ENCODE peak calls at places on chromosomes 11 and 22, in seven cellular contexts. One of them, this sample, is unnamed.

GRCh38 chr11:36564376-36565032 is 3.3 kb upstream of the RAG1 start:
- DNase-seq in transverse colon: peak; percentile 47
- DNase-seq in spleen: no peak
- DNase-seq in HepG2: peak; percentile 54
- DNase-seq in sigmoid colon: no peak
- DNase-seq in HCT116: peak; percentile 24
- DNase-seq in stomach: peak; percentile 58
- DNase-seq in this sample: no peak

GRCh38 chr11:108985611-108986279 is 320.9 kb downstream of the DDX10 start:
- DNase-seq in spleen: no peak
- DNase-seq in stomach: no peak
- DNase-seq in HCT116: no peak
- DNase-seq in HepG2: no peak
- DNase-seq in sigmoid colon: no peak
- DNase-seq in transverse colon: no peak
- DNase-seq in this sample: no peak

GRCh38 chr11:73664894-73665293 is 18.5 kb downstream of the PLEKHB1 start:
- DNase-seq in HCT116: no peak
- DNase-seq in sigmoid colon: no peak
- DNase-seq in HepG2: no peak
- DNase-seq in spleen: no peak
- DNase-seq in stomach: no peak
- DNase-seq in transverse colon: no peak
- DNase-seq in this sample: no peak

GRCh38 chr11:71420455-71421241 is 27.5 kb downstream of the DHCR7 start:
- DNase-seq in spleen: no peak
- DNase-seq in HepG2: peak; percentile 48
- DNase-seq in HCT116: peak; percentile 56
- DNase-seq in transverse colon: peak; percentile 56
- DNase-seq in sigmoid colon: no peak
- DNase-seq in stomach: peak; percentile 68
- DNase-seq in this sample: no peak

GRCh38 chr11:123069878-123070821 is 8.2 kb upstream of the HSPA8 start:
- DNase-seq in HCT116: no peak
- DNase-seq in HepG2: no peak
- DNase-seq in stomach: no peak
- DNase-seq in transverse colon: no peak
- DNase-seq in sigmoid colon: no peak
- DNase-seq in spleen: no peak
- DNase-seq in this sample: no peak

GRCh38 chr22:46813816-46814597 is 51.6 kb downstream of the TBC1D22A start:
- DNase-seq in sigmoid colon: no peak
- DNase-seq in transverse colon: no peak
- DNase-seq in spleen: no peak
- DNase-seq in HCT116: no peak
- DNase-seq in stomach: peak; percentile 54
- DNase-seq in HepG2: no peak
- DNase-seq in this sample: no peak

GRCh38 chr22:39675907-39676306 is 105.4 kb downstream of the CACNA1I start:
- DNase-seq in spleen: no peak
- DNase-seq in transverse colon: no peak
- DNase-seq in sigmoid colon: no peak
- DNase-seq in HCT116: no peak
- DNase-seq in stomach: no peak
- DNase-seq in HepG2: no peak
- DNase-seq in this sample: no peak

GRCh38 chr11:90171359-90171758 is 36.9 kb downstream of the NAALAD2 start:
- DNase-seq in transverse colon: no peak
- DNase-seq in spleen: no peak
- DNase-seq in stomach: no peak
- DNase-seq in HCT116: no peak
- DNase-seq in sigmoid colon: no peak
- DNase-seq in HepG2: peak; percentile 79
- DNase-seq in this sample: no peak

GRCh38 chr11:115515647-115516046 is 11.4 kb upstream of the CADM1 start:
- DNase-seq in transverse colon: no peak
- DNase-seq in spleen: no peak
- DNase-seq in sigmoid colon: no peak
- DNase-seq in HepG2: peak; percentile 10
- DNase-seq in stomach: no peak
- DNase-seq in HCT116: no peak
- DNase-seq in this sample: no peak

GRCh38 chr11:20443596-20443995 is 56.1 kb downstream of the PRMT3 start:
- DNase-seq in HCT116: peak; percentile 18
- DNase-seq in sigmoid colon: no peak
- DNase-seq in stomach: no peak
- DNase-seq in transverse colon: no peak
- DNase-seq in HepG2: peak; percentile 5
- DNase-seq in spleen: no peak
- DNase-seq in this sample: no peak

GRCh38 chr11:78161937-78162336 is 22.5 kb upstream of the ALG8 start:
- DNase-seq in stomach: no peak
- DNase-seq in HepG2: no peak
- DNase-seq in sigmoid colon: peak; percentile 93
- DNase-seq in spleen: peak; percentile 14
- DNase-seq in HCT116: no peak
- DNase-seq in transverse colon: peak; percentile 40
- DNase-seq in this sample: no peak

GRCh38 chr11:56783448-56784041 is 35.0 kb upstream of the OR9G4 start:
- DNase-seq in HCT116: peak; percentile 52
- DNase-seq in stomach: no peak
- DNase-seq in spleen: no peak
- DNase-seq in HepG2: peak; percentile 49
- DNase-seq in transverse colon: no peak
- DNase-seq in sigmoid colon: no peak
- DNase-seq in this sample: no peak

GRCh38 chr11:46391578-46392420 is at the start of gene CHRM4:
- DNase-seq in HCT116: no peak
- DNase-seq in stomach: no peak
- DNase-seq in spleen: peak; percentile 75
- DNase-seq in sigmoid colon: peak; percentile 53
- DNase-seq in HepG2: peak; percentile 24
- DNase-seq in transverse colon: peak; percentile 43
- DNase-seq in this sample: no peak

GRCh38 chr11:124753624-124754023 is 1.6 kb upstream of the VSIG2 start:
- DNase-seq in HCT116: no peak
- DNase-seq in HepG2: no peak
- DNase-seq in spleen: no peak
- DNase-seq in transverse colon: no peak
- DNase-seq in sigmoid colon: no peak
- DNase-seq in stomach: no peak
- DNase-seq in this sample: no peak

GRCh38 chr11:36056160-36056751 is 112.4 kb downstream of the LDLRAD3 start:
- DNase-seq in stomach: no peak
- DNase-seq in spleen: no peak
- DNase-seq in HepG2: no peak
- DNase-seq in sigmoid colon: no peak
- DNase-seq in transverse colon: no peak
- DNase-seq in HCT116: no peak
- DNase-seq in this sample: no peak

GRCh38 chr22:19480789-19481188 is 1.1 kb downstream of the CDC45 start:
- DNase-seq in HCT116: no peak
- DNase-seq in stomach: no peak
- DNase-seq in HepG2: no peak
- DNase-seq in spleen: no peak
- DNase-seq in transverse colon: no peak
- DNase-seq in sigmoid colon: no peak
- DNase-seq in this sample: no peak

GRCh38 chr22:21916309-21916918 is 36.2 kb downstream of the PPM1F start:
- DNase-seq in stomach: no peak
- DNase-seq in spleen: no peak
- DNase-seq in transverse colon: no peak
- DNase-seq in HCT116: no peak
- DNase-seq in HepG2: no peak
- DNase-seq in sigmoid colon: no peak
- DNase-seq in this sample: no peak

GRCh38 chr11:14852571-14853177 is 39.4 kb downstream of the CYP2R1 start:
- DNase-seq in HepG2: no peak
- DNase-seq in transverse colon: no peak
- DNase-seq in sigmoid colon: no peak
- DNase-seq in spleen: no peak
- DNase-seq in stomach: no peak
- DNase-seq in HCT116: peak; percentile 33
- DNase-seq in this sample: no peak

GRCh38 chr22:30250713-30251267 is 4.2 kb upstream of the LIF start:
- DNase-seq in transverse colon: no peak
- DNase-seq in sigmoid colon: no peak
- DNase-seq in HepG2: no peak
- DNase-seq in HCT116: no peak
- DNase-seq in spleen: no peak
- DNase-seq in stomach: peak; percentile 38
- DNase-seq in this sample: no peak

GRCh38 chr22:46275455-46276129 is 7.8 kb downstream of the TTC38 start:
- DNase-seq in HCT116: no peak
- DNase-seq in transverse colon: no peak
- DNase-seq in sigmoid colon: no peak
- DNase-seq in HepG2: no peak
- DNase-seq in stomach: no peak
- DNase-seq in spleen: no peak
- DNase-seq in this sample: no peak

GRCh38 chr22:46586531-46587011 is 33.6 kb upstream of the GRAMD4 start:
- DNase-seq in sigmoid colon: no peak
- DNase-seq in HCT116: no peak
- DNase-seq in HepG2: no peak
- DNase-seq in spleen: peak; percentile 77
- DNase-seq in transverse colon: peak; percentile 68
- DNase-seq in stomach: no peak
- DNase-seq in this sample: no peak

GRCh38 chr11:16346975-16347374 is 9.4 kb downstream of the SOX6 start:
- DNase-seq in spleen: no peak
- DNase-seq in transverse colon: no peak
- DNase-seq in sigmoid colon: no peak
- DNase-seq in stomach: no peak
- DNase-seq in HepG2: no peak
- DNase-seq in HCT116: no peak
- DNase-seq in this sample: no peak

GRCh38 chr11:22539851-22540376 is 85.7 kb downstream of the FANCF start:
- DNase-seq in HCT116: no peak
- DNase-seq in transverse colon: no peak
- DNase-seq in stomach: no peak
- DNase-seq in spleen: no peak
- DNase-seq in sigmoid colon: no peak
- DNase-seq in HepG2: peak; percentile 9
- DNase-seq in this sample: no peak

GRCh38 chr22:37186228-37186996 is 1.6 kb downstream of the C1QTNF6 start:
- DNase-seq in HepG2: peak; percentile 64
- DNase-seq in sigmoid colon: peak; percentile 43
- DNase-seq in HCT116: peak; percentile 97
- DNase-seq in transverse colon: no peak
- DNase-seq in spleen: peak; percentile 79
- DNase-seq in stomach: no peak
- DNase-seq in this sample: no peak

GRCh38 chr22:17980638-17981051 is 43.7 kb downstream of the MICAL3 start:
- DNase-seq in spleen: peak; percentile 88
- DNase-seq in stomach: peak; percentile 48
- DNase-seq in HepG2: no peak
- DNase-seq in transverse colon: peak; percentile 81
- DNase-seq in sigmoid colon: no peak
- DNase-seq in HCT116: no peak
- DNase-seq in this sample: no peak

GRCh38 chr11:105862736-105863367 is 159.2 kb downstream of the MSANTD4 start:
- DNase-seq in sigmoid colon: no peak
- DNase-seq in HCT116: peak; percentile 41
- DNase-seq in spleen: no peak
- DNase-seq in transverse colon: no peak
- DNase-seq in stomach: no peak
- DNase-seq in HepG2: peak; percentile 36
- DNase-seq in this sample: no peak

GRCh38 chr11:65899356-65900124 is 648 bp downstream of the FOSL1 start:
- DNase-seq in stomach: peak; percentile 67
- DNase-seq in spleen: peak; percentile 92
- DNase-seq in transverse colon: peak; percentile 67
- DNase-seq in HCT116: no peak
- DNase-seq in HepG2: peak; percentile 58
- DNase-seq in sigmoid colon: peak; percentile 82
- DNase-seq in this sample: no peak
- TF ChIP-seq POLR2A in stomach: no peak
- TF ChIP-seq POLR2A in spleen: no peak
- TF ChIP-seq POLR2A in transverse colon: no peak
- TF ChIP-seq POLR2A in HCT116: no peak
- TF ChIP-seq POLR2A in HepG2: no peak
- TF ChIP-seq POLR2A in sigmoid colon: no peak
- TF ChIP-seq POLR2A in this sample: no peak

GRCh38 chr11:6455070-6455469 is 14.3 kb upstream of the HPX start:
- DNase-seq in sigmoid colon: no peak
- DNase-seq in HCT116: no peak
- DNase-seq in transverse colon: no peak
- DNase-seq in stomach: no peak
- DNase-seq in HepG2: no peak
- DNase-seq in spleen: no peak
- DNase-seq in this sample: no peak
- TF ChIP-seq POLR2AphosphoS5 in sigmoid colon: no peak
- TF ChIP-seq POLR2AphosphoS5 in HCT116: no peak
- TF ChIP-seq POLR2AphosphoS5 in transverse colon: no peak
- TF ChIP-seq POLR2AphosphoS5 in stomach: no peak
- TF ChIP-seq POLR2AphosphoS5 in HepG2: no peak
- TF ChIP-seq POLR2AphosphoS5 in spleen: no peak
- TF ChIP-seq POLR2AphosphoS5 in this sample: no peak

GRCh38 chr11:118930152-118930712 is 4.5 kb upstream of the BCL9L start:
- DNase-seq in HCT116: peak; percentile 97
- DNase-seq in HepG2: peak; percentile 75
- DNase-seq in sigmoid colon: peak; percentile 93
- DNase-seq in stomach: peak; percentile 95
- DNase-seq in spleen: peak; percentile 91
- DNase-seq in transverse colon: peak; percentile 96
- DNase-seq in this sample: no peak
- TF ChIP-seq POLR2A in HCT116: no peak
- TF ChIP-seq POLR2A in HepG2: no peak
- TF ChIP-seq POLR2A in sigmoid colon: peak; percentile 8
- TF ChIP-seq POLR2A in stomach: no peak
- TF ChIP-seq POLR2A in spleen: no peak
- TF ChIP-seq POLR2A in transverse colon: peak; percentile 2
- TF ChIP-seq POLR2A in this sample: no peak

GRCh38 chr11:67275606-67276409 is 9.5 kb downstream of the GRK2 start:
- DNase-seq in HepG2: no peak
- DNase-seq in stomach: no peak
- DNase-seq in transverse colon: no peak
- DNase-seq in HCT116: no peak
- DNase-seq in sigmoid colon: peak; percentile 59
- DNase-seq in spleen: peak; percentile 82
- DNase-seq in this sample: no peak

GRCh38 chr11:67274768-67275605 is 8.7 kb downstream of the GRK2 start:
- DNase-seq in spleen: peak; percentile 93
- DNase-seq in sigmoid colon: peak; percentile 70
- DNase-seq in HCT116: no peak
- DNase-seq in stomach: no peak
- DNase-seq in HepG2: no peak
- DNase-seq in transverse colon: peak; percentile 29
- DNase-seq in this sample: no peak

GRCh38 chr11:67278135-67278938 is 10.8 kb upstream of the ANKRD13D start:
- DNase-seq in HepG2: no peak
- DNase-seq in spleen: peak; percentile 84
- DNase-seq in HCT116: no peak
- DNase-seq in stomach: no peak
- DNase-seq in transverse colon: no peak
- DNase-seq in sigmoid colon: peak; percentile 67
- DNase-seq in this sample: no peak

GRCh38 chr11:67277231-67277961 is 11.1 kb downstream of the GRK2 start:
- DNase-seq in HepG2: no peak
- DNase-seq in spleen: peak; percentile 99
- DNase-seq in HCT116: no peak
- DNase-seq in transverse colon: peak; percentile 94
- DNase-seq in stomach: peak; percentile 91
- DNase-seq in sigmoid colon: peak; percentile 96
- DNase-seq in this sample: no peak

GRCh38 chr11:67276821-67277230 is 10.6 kb downstream of the GRK2 start:
- DNase-seq in spleen: peak; percentile 90
- DNase-seq in sigmoid colon: peak; percentile 74
- DNase-seq in transverse colon: peak; percentile 65
- DNase-seq in HCT116: no peak
- DNase-seq in stomach: peak; percentile 59
- DNase-seq in HepG2: no peak
- DNase-seq in this sample: no peak
- TF ChIP-seq POLR2AphosphoS5 in spleen: no peak
- TF ChIP-seq POLR2AphosphoS5 in sigmoid colon: no peak
- TF ChIP-seq POLR2AphosphoS5 in transverse colon: no peak
- TF ChIP-seq POLR2AphosphoS5 in HCT116: no peak
- TF ChIP-seq POLR2AphosphoS5 in stomach: no peak
- TF ChIP-seq POLR2AphosphoS5 in HepG2: no peak
- TF ChIP-seq POLR2AphosphoS5 in this sample: no peak

This sample was measured in vagina.